ENCODE peak calls at places on chromosomes 11 and 22, in five cellular contexts. N, R, K, Y and Z are unnamed samples.

GRCh38 chr11:109424893-109425292 is 2.9 kb downstream of the C11orf87 start:
- DNase-seq in K (peak), N (no peak), Y (peak), R (no peak), Z (no peak)

GRCh38 chr11:124518900-124519541 is 24.4 kb downstream of the OR8B12 start:
- DNase-seq in Y (peak), K (peak), R (peak), N (no peak), Z (peak)

GRCh38 chr11:68897441-68897840 is 6.2 kb downstream of the MRPL21 start:
- DNase-seq in Y (no peak), N (no peak), R (no peak), K (no peak), Z (no peak)

GRCh38 chr11:63698976-63699733 is 17.9 kb downstream of the RTN3 start:
- DNase-seq in R (no peak), Y (no peak), N (no peak), K (no peak), Z (no peak)

GRCh38 chr11:107017433-107018227 is 646 bp downstream of the GUCY1A2 start:
- DNase-seq in R (peak), K (no peak), Y (peak), N (no peak), Z (peak)

GRCh38 chr11:15774021-15774862 is 582.1 kb downstream of the SOX6 start:
- DNase-seq in R (no peak), N (no peak), K (no peak), Y (peak), Z (no peak)

GRCh38 chr22:31230871-31231621 is 18.9 kb downstream of the LIMK2 start:
- DNase-seq in R (peak), K (peak), Y (peak), N (peak), Z (peak)

GRCh38 chr22:37496651-37497599 is 10.7 kb upstream of the MFNG start:
- DNase-seq in K (no peak), Y (no peak), R (no peak), N (no peak), Z (peak)

GRCh38 chr22:29833392-29833949 is 4.6 kb downstream of the ASCC2 start:
- DNase-seq in K (no peak), N (no peak), R (no peak), Y (no peak), Z (no peak)

GRCh38 chr11:134277176-134278001 is 1.2 kb downstream of the GLB1L3 start:
- DNase-seq in Y (peak), K (no peak), R (no peak), N (no peak), Z (no peak)

GRCh38 chr11:29051935-29052334 is 943.7 kb downstream of the METTL15 start:
- DNase-seq in K (no peak), N (no peak), Y (no peak), R (no peak), Z (peak)

GRCh38 chr22:32323513-32324164 is 34.0 kb upstream of the RFPL3 start:
- DNase-seq in R (no peak), N (peak), K (no peak), Y (no peak), Z (no peak)

GRCh38 chr11:130785376-130786110 is 130.7 kb downstream of the SNX19 start:
- DNase-seq in K (peak), Y (no peak), N (no peak), R (no peak), Z (peak)

GRCh38 chr11:96054870-96055705 is 131.2 kb upstream of the MTMR2 start:
- DNase-seq in R (peak), Y (peak), K (peak), N (no peak), Z (peak)

GRCh38 chr11:65557280-65558001 is 718 bp downstream of the LTBP3 start:
- DNase-seq in R (no peak), N (no peak), Y (peak), K (no peak), Z (no peak)

GRCh38 chr11:112620621-112621394 is 340.4 kb upstream of the NCAM1 start:
- DNase-seq in N (no peak), Y (no peak), R (no peak), K (peak), Z (peak)

GRCh38 chr22:32444068-32444467 is 20.2 kb downstream of the BPIFC start:
- DNase-seq in R (no peak), K (peak), N (no peak), Y (no peak), Z (peak)

GRCh38 chr11:109027851-109028250 is 363.0 kb downstream of the DDX10 start:
- DNase-seq in Y (no peak), R (no peak), K (no peak), N (no peak), Z (no peak)

GRCh38 chr11:60679879-60680278 is 19.5 kb upstream of the MS4A8 start:
- DNase-seq in K (no peak), Y (no peak), N (no peak), R (no peak), Z (no peak)

GRCh38 chr11:103079833-103080232 is 12.1 kb downstream of the DCUN1D5 start:
- DNase-seq in Y (no peak), R (no peak), K (no peak), N (no peak), Z (no peak)

GRCh38 chr22:17836977-17837742 is 62.9 kb upstream of the BID start:
- DNase-seq in K (no peak), N (no peak), R (no peak), Y (no peak), Z (no peak)